ENCODE peak calls at places on chromosomes 4 and X, in six cellular contexts. One of them, this sample, is unnamed.

GRCh38 chr4:41538887-41539498 is 1.0 kb downstream of the LIMCH1 start:
- DNase-seq in choroid plexus epithelial cell: no peak
- DNase-seq in SK-N-SH: no peak
- DNase-seq in upper lobe of right lung: no peak
- DNase-seq in endothelial cell of umbilical vein: peak
- DNase-seq in B cell: no peak
- DNase-seq in this sample: no peak

GRCh38 chr4:11912886-11913285 is 484.2 kb upstream of the HS3ST1 start:
- DNase-seq in B cell: no peak
- DNase-seq in endothelial cell of umbilical vein: peak
- DNase-seq in SK-N-SH: no peak
- DNase-seq in choroid plexus epithelial cell: no peak
- DNase-seq in upper lobe of right lung: no peak
- DNase-seq in this sample: peak

GRCh38 chr4:52935317-52935716 is 73.2 kb downstream of the RASL11B start:
- DNase-seq in SK-N-SH: no peak
- DNase-seq in B cell: no peak
- DNase-seq in upper lobe of right lung: no peak
- DNase-seq in endothelial cell of umbilical vein: no peak
- DNase-seq in choroid plexus epithelial cell: no peak
- DNase-seq in this sample: no peak

GRCh38 chr4:54998991-54999390 is 126.4 kb downstream of the KDR start:
- DNase-seq in B cell: no peak
- DNase-seq in upper lobe of right lung: no peak
- DNase-seq in choroid plexus epithelial cell: peak
- DNase-seq in SK-N-SH: no peak
- DNase-seq in endothelial cell of umbilical vein: peak
- DNase-seq in this sample: peak

GRCh38 chrX:10579753-10580060 is 40.7 kb downstream of the MID1 start:
- DNase-seq in choroid plexus epithelial cell: peak
- DNase-seq in B cell: no peak
- DNase-seq in upper lobe of right lung: no peak
- DNase-seq in endothelial cell of umbilical vein: peak
- DNase-seq in SK-N-SH: no peak
- DNase-seq in this sample: peak

GRCh38 chr4:7513731-7514130 is 79.0 kb upstream of the PSAPL1 start:
- DNase-seq in endothelial cell of umbilical vein: no peak
- DNase-seq in B cell: no peak
- DNase-seq in SK-N-SH: no peak
- DNase-seq in upper lobe of right lung: no peak
- DNase-seq in choroid plexus epithelial cell: no peak
- DNase-seq in this sample: peak

GRCh38 chr4:15717647-15718416 is 15.0 kb downstream of the BST1 start:
- DNase-seq in endothelial cell of umbilical vein: peak
- DNase-seq in SK-N-SH: no peak
- DNase-seq in choroid plexus epithelial cell: no peak
- DNase-seq in B cell: no peak
- DNase-seq in upper lobe of right lung: no peak
- DNase-seq in this sample: no peak

GRCh38 chrX:129984196-129984962 is 1.9 kb downstream of the BCORL1 start:
- DNase-seq in SK-N-SH: peak
- DNase-seq in choroid plexus epithelial cell: no peak
- DNase-seq in B cell: peak
- DNase-seq in upper lobe of right lung: peak
- DNase-seq in endothelial cell of umbilical vein: no peak
- DNase-seq in this sample: no peak

GRCh38 chrX:66164931-66165330 is 884 bp downstream of the HEPH start:
- DNase-seq in upper lobe of right lung: no peak
- DNase-seq in B cell: no peak
- DNase-seq in endothelial cell of umbilical vein: no peak
- DNase-seq in SK-N-SH: no peak
- DNase-seq in choroid plexus epithelial cell: no peak
- DNase-seq in this sample: no peak

GRCh38 chr4:186948361-186949291 is 225.0 kb upstream of the FAT1 start:
- DNase-seq in SK-N-SH: peak
- DNase-seq in B cell: no peak
- DNase-seq in upper lobe of right lung: no peak
- DNase-seq in choroid plexus epithelial cell: peak
- DNase-seq in endothelial cell of umbilical vein: no peak
- DNase-seq in this sample: peak

GRCh38 chr4:54054501-54054900 is 9.9 kb downstream of the CHIC2 start:
- DNase-seq in endothelial cell of umbilical vein: no peak
- DNase-seq in upper lobe of right lung: no peak
- DNase-seq in SK-N-SH: peak
- DNase-seq in B cell: no peak
- DNase-seq in choroid plexus epithelial cell: no peak
- DNase-seq in this sample: no peak

GRCh38 chr4:86101841-86102240 is 258.0 kb downstream of the MAPK10 start:
- DNase-seq in choroid plexus epithelial cell: no peak
- DNase-seq in endothelial cell of umbilical vein: no peak
- DNase-seq in upper lobe of right lung: no peak
- DNase-seq in B cell: no peak
- DNase-seq in SK-N-SH: no peak
- DNase-seq in this sample: no peak

GRCh38 chrX:149510386-149510785 is 5.3 kb upstream of the IDS start:
- DNase-seq in endothelial cell of umbilical vein: peak
- DNase-seq in choroid plexus epithelial cell: no peak
- DNase-seq in B cell: no peak
- DNase-seq in upper lobe of right lung: no peak
- DNase-seq in SK-N-SH: no peak
- DNase-seq in this sample: peak

GRCh38 chrX:149511081-149511480 is 6.0 kb upstream of the IDS start:
- DNase-seq in choroid plexus epithelial cell: no peak
- DNase-seq in upper lobe of right lung: no peak
- DNase-seq in B cell: no peak
- DNase-seq in endothelial cell of umbilical vein: no peak
- DNase-seq in SK-N-SH: no peak
- DNase-seq in this sample: peak

GRCh38 chrX:149513713-149514427 is 8.8 kb upstream of the IDS start:
- DNase-seq in upper lobe of right lung: no peak
- DNase-seq in B cell: no peak
- DNase-seq in endothelial cell of umbilical vein: peak
- DNase-seq in SK-N-SH: no peak
- DNase-seq in choroid plexus epithelial cell: no peak
- DNase-seq in this sample: peak

GRCh38 chrX:149515954-149516602 is 11.0 kb upstream of the IDS start:
- DNase-seq in upper lobe of right lung: no peak
- DNase-seq in endothelial cell of umbilical vein: no peak
- DNase-seq in choroid plexus epithelial cell: no peak
- DNase-seq in B cell: no peak
- DNase-seq in SK-N-SH: no peak
- DNase-seq in this sample: no peak

GRCh38 chrX:149512225-149512885 is 7.2 kb upstream of the IDS start:
- DNase-seq in upper lobe of right lung: peak
- DNase-seq in choroid plexus epithelial cell: peak
- DNase-seq in B cell: no peak
- DNase-seq in SK-N-SH: peak
- DNase-seq in endothelial cell of umbilical vein: peak
- DNase-seq in this sample: peak
- TF ChIP-seq CTCF in upper lobe of right lung: peak
- TF ChIP-seq CTCF in choroid plexus epithelial cell: peak
- TF ChIP-seq CTCF in B cell: peak
- TF ChIP-seq CTCF in SK-N-SH: peak
- TF ChIP-seq CTCF in endothelial cell of umbilical vein: peak
- TF ChIP-seq CTCF in this sample: peak

GRCh38 chrX:144335402-144335801 is 451.5 kb downstream of the UBE2NL start:
- DNase-seq in SK-N-SH: peak
- DNase-seq in B cell: no peak
- DNase-seq in endothelial cell of umbilical vein: no peak
- DNase-seq in upper lobe of right lung: no peak
- DNase-seq in choroid plexus epithelial cell: no peak
- DNase-seq in this sample: no peak

GRCh38 chrX:144333429-144333828 is 449.6 kb downstream of the UBE2NL start:
- DNase-seq in endothelial cell of umbilical vein: no peak
- DNase-seq in B cell: no peak
- DNase-seq in choroid plexus epithelial cell: no peak
- DNase-seq in SK-N-SH: no peak
- DNase-seq in upper lobe of right lung: no peak
- DNase-seq in this sample: no peak

GRCh38 chrX:144334577-144334976 is 450.7 kb downstream of the UBE2NL start:
- DNase-seq in SK-N-SH: peak
- DNase-seq in endothelial cell of umbilical vein: no peak
- DNase-seq in upper lobe of right lung: no peak
- DNase-seq in B cell: no peak
- DNase-seq in choroid plexus epithelial cell: no peak
- DNase-seq in this sample: no peak
- TF ChIP-seq CTCF in SK-N-SH: peak
- TF ChIP-seq CTCF in endothelial cell of umbilical vein: no peak
- TF ChIP-seq CTCF in upper lobe of right lung: no peak
- TF ChIP-seq CTCF in B cell: no peak
- TF ChIP-seq CTCF in choroid plexus epithelial cell: no peak
- TF ChIP-seq CTCF in this sample: no peak

GRCh38 chr4:110344165-110344564 is 131.8 kb upstream of the ENPEP start:
- DNase-seq in B cell: no peak
- DNase-seq in endothelial cell of umbilical vein: no peak
- DNase-seq in SK-N-SH: peak
- DNase-seq in choroid plexus epithelial cell: peak
- DNase-seq in upper lobe of right lung: no peak
- DNase-seq in this sample: peak
- TF ChIP-seq CTCF in B cell: no peak
- TF ChIP-seq CTCF in endothelial cell of umbilical vein: no peak
- TF ChIP-seq CTCF in SK-N-SH: peak
- TF ChIP-seq CTCF in choroid plexus epithelial cell: peak
- TF ChIP-seq CTCF in upper lobe of right lung: no peak
- TF ChIP-seq CTCF in this sample: peak

GRCh38 chrX:112851161-112851779 is 10.6 kb upstream of the AMOT start:
- DNase-seq in SK-N-SH: no peak
- DNase-seq in upper lobe of right lung: no peak
- DNase-seq in choroid plexus epithelial cell: no peak
- DNase-seq in endothelial cell of umbilical vein: no peak
- DNase-seq in B cell: peak
- DNase-seq in this sample: no peak
- TF ChIP-seq CTCF in SK-N-SH: no peak
- TF ChIP-seq CTCF in upper lobe of right lung: no peak
- TF ChIP-seq CTCF in choroid plexus epithelial cell: no peak
- TF ChIP-seq CTCF in endothelial cell of umbilical vein: no peak
- TF ChIP-seq CTCF in B cell: no peak
- TF ChIP-seq CTCF in this sample: no peak

DNA sequence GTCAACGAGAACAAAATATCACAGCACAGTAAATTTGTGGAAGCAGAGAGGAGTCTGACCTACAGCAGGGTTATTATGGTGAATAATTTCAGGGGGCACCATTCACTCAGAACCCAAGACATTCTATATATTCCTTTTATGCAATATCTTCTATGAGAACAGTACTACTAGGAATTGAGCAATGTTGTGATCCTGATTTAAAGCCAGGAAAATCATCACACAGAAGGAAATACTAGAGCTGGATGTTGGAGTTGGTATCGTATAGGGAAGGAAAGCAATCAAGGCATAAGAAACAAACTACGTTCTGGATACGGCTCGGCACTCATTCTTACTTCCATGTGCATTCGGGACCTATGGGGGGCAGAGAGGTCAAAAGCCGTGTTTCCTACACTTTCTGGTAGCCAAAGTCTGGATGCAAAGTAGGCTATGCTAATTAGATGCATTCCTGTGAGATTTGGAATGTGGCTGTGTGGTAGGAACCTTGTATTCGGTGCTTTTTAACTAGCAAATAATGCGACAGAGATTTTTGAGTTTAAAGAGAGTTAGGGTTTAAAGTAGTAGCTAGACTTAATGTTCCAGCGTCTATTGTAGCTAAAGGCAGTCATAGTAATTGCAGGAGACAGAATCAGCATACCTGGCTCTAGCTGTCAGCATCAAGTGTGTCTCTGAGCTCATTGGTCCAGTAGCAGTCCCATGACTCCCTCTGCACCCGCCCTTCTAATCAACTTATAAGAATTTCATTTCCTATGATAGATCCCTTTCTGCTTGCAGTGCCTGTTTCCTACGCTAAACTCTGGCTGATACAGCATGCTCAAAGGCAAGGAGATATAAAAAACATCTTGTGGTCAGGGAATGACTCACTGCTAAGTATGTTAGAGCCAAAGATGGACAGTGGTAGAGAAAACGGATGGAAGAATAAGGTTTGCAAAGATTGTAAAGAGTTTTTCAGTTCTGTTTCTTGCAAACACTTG is 43.3 kb upstream of the PDGFC start:
- DNase-seq in SK-N-SH: no peak
- DNase-seq in upper lobe of right lung: no peak
- DNase-seq in B cell: no peak
- DNase-seq in choroid plexus epithelial cell: peak
- DNase-seq in endothelial cell of umbilical vein: no peak
- DNase-seq in this sample: peak
- TF ChIP-seq CTCF in SK-N-SH: no peak
- TF ChIP-seq CTCF in upper lobe of right lung: no peak
- TF ChIP-seq CTCF in B cell: no peak
- TF ChIP-seq CTCF in choroid plexus epithelial cell: peak
- TF ChIP-seq CTCF in endothelial cell of umbilical vein: no peak
- TF ChIP-seq CTCF in this sample: peak